ENCODE peak calls at places on chromosomes 6 and 20, in nine cellular contexts. O is ovary; E is CD8-positive, alpha-beta T cell; Z is Caco-2; B is body of pancreas; S is CD4-positive, alpha-beta memory T cell; F is heart left ventricle; D is fibroblast of lung; N is lower lobe of right lung. J is an unnamed sample.

GRCh38 chr6:56370127-56370540 is 122.8 kb upstream of the COL21A1 start:
- DNase-seq in E (no peak), D (peak; percentile 25), Z (peak; percentile 81), N (peak; percentile 51), O (peak; percentile 53), S (no peak), F (peak; percentile 60), B (peak; percentile 76), J (no peak)

GRCh38 chr6:56346958-56347357 is 99.6 kb upstream of the COL21A1 start:
- DNase-seq in S (no peak), O (no peak), Z (no peak), E (no peak), D (no peak), F (no peak), N (no peak), B (no peak), J (no peak)

GRCh38 chr6:84652356-84653026 is 111.9 kb downstream of the TBX18 start:
- DNase-seq in F (no peak), D (peak; percentile 83), Z (no peak), S (no peak), E (no peak), O (no peak), N (no peak), B (no peak), J (no peak)

GRCh38 chr6:29591677-29592076 is 6.8 kb downstream of the OR2H2 start:
- DNase-seq in D (no peak), E (no peak), Z (no peak), F (no peak), B (no peak), S (no peak), N (no peak), O (no peak), J (no peak)

GRCh38 chr6:91965872-91966271 is 1379.0 kb upstream of the MAP3K7 start:
- DNase-seq in S (no peak), D (no peak), N (no peak), E (no peak), F (no peak), B (no peak), O (no peak), Z (no peak), J (no peak)

GRCh38 chr6:149763866-149764265 is 14.3 kb downstream of the PCMT1 start:
- DNase-seq in D (no peak), S (no peak), Z (no peak), B (no peak), O (no peak), F (no peak), E (no peak), N (no peak), J (no peak)

GRCh38 chr6:43814111-43814510 is 44.1 kb downstream of the VEGFA start:
- DNase-seq in E (no peak), O (no peak), S (no peak), D (no peak), Z (no peak), F (no peak), N (no peak), B (no peak), J (no peak)

GRCh38 chr6:4931530-4932505 is 72.0 kb downstream of the RPP40 start:
- DNase-seq in O (no peak), N (no peak), S (no peak), F (no peak), B (no peak), D (no peak), E (no peak), Z (peak; percentile 56), J (no peak)

GRCh38 chr6:67131827-67132226 is 1424.8 kb upstream of the EYS start:
- DNase-seq in F (peak; percentile 23), N (no peak), E (no peak), O (no peak), Z (no peak), D (peak; percentile 76), S (no peak), B (no peak), J (no peak)

GRCh38 chr6:168527451-168528210 is 86.6 kb downstream of the SMOC2 start:
- DNase-seq in E (no peak), Z (no peak), F (no peak), D (peak; percentile 35), S (no peak), N (no peak), O (no peak), B (no peak), J (no peak)

GRCh38 chr6:136365781-136366354 is 76.2 kb upstream of the BCLAF1 start:
- DNase-seq in N (peak; percentile 76), Z (no peak), S (no peak), D (no peak), B (no peak), O (no peak), E (no peak), F (peak; percentile 62), J (no peak)

GRCh38 chr20:21225215-21225947 is 77.8 kb upstream of the XRN2 start:
- DNase-seq in N (no peak), O (no peak), B (no peak), E (no peak), Z (no peak), D (peak; percentile 28), S (no peak), F (no peak), J (no peak)

GRCh38 chr6:87543836-87544735 is 45.7 kb downstream of the RARS2 start:
- DNase-seq in Z (no peak), N (no peak), S (no peak), E (no peak), B (no peak), O (no peak), F (no peak), D (no peak), J (no peak)

GRCh38 chr6:87540541-87540940 is 49.2 kb downstream of the RARS2 start:
- DNase-seq in S (no peak), D (peak; percentile 6), N (no peak), B (no peak), Z (no peak), F (no peak), O (no peak), E (no peak), J (no peak)

GRCh38 chr6:87539554-87539953 is 50.2 kb downstream of the RARS2 start:
- DNase-seq in F (no peak), Z (no peak), E (no peak), S (no peak), B (no peak), D (no peak), O (no peak), N (no peak), J (no peak)

GRCh38 chr6:87541041-87541440 is 48.7 kb downstream of the RARS2 start:
- DNase-seq in B (no peak), E (no peak), S (no peak), D (no peak), Z (no peak), N (no peak), F (no peak), O (no peak), J (no peak)

DNA sequence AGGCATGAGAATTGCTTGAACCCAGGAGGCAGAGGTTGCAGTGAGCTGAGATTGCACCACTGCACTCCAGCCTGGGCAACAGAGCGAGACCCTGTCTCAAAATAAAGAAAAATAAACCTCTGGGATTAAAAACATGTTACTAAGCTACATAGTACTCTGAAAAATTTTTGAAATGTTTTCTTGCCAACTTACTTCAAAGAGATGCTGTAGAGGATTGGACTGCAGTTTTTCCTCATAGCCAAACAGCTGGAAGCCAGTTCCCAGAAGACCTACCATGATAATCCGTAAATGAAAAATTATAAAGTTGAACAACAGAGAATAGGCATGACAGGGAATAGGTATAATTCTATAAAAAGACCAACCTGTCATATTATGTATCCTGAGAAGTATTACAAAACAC is 48.1 kb downstream of the RARS2 start:
- DNase-seq in N (no peak), B (no peak), F (no peak), E (no peak), O (no peak), D (no peak), S (no peak), Z (no peak), J (no peak)
- H3K4me1 ChIP-seq in N (peaks cover 5% of the 10 kb centered on the region), B (no peaks in the 10 kb centered on the region), F (no peaks in the 10 kb centered on the region), E (no peaks in the 10 kb centered on the region), O (no peaks in the 10 kb centered on the region), D (no peaks in the 10 kb centered on the region), S (no peaks in the 10 kb centered on the region), Z (no peaks in the 10 kb centered on the region), J (no peaks in the 10 kb centered on the region)

DNA sequence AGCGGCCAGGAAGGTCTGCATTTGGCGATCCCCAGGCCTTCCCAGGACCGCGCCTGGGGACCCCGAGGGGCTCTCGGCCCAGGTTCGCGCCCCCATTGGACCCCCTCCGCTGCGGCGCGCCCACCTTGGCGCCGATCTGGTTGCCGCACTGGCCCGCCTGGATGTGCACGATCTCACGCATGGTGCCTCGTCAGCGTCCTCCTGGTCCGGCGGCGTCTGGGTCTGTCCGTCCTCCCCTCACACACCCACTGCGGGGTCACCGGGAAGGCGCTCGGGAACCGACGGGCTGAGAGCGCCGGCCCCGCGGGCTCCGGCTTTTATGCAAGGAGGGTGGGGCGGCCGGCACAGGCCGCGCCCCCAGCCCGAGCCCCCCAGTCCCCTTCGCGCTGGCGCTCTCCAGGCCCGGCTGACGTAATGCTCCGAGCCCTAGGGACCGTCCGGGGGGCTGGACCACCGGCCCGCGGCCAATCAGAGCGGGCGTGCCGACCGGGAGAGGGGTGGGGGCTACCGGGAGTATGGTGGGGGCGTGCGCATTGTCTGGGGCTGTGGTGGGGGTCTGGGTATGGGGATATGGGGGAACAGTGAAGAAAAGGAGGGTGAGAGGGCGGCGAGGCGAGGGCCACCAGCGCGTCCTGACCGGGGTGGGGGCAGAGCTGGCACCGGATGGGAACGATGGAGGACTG is at the start of gene TUBB2B:
- DNase-seq in N (no peak), B (no peak), F (no peak), E (no peak), Z (peak; percentile 82), O (no peak), D (no peak), S (no peak), J (no peak)
- H3K4me1 ChIP-seq in N (peaks cover 58% of the 10 kb centered on the region), B (peaks cover 52% of the 10 kb centered on the region), F (peaks cover 33% of the 10 kb centered on the region), E (peaks cover 57% of the 10 kb centered on the region), Z (peaks cover 14% of the 10 kb centered on the region), O (peaks cover 13% of the 10 kb centered on the region), D (peaks cover 8% of the 10 kb centered on the region), S (peaks cover 57% of the 10 kb centered on the region), J (peaks cover 54% of the 10 kb centered on the region)

DNA sequence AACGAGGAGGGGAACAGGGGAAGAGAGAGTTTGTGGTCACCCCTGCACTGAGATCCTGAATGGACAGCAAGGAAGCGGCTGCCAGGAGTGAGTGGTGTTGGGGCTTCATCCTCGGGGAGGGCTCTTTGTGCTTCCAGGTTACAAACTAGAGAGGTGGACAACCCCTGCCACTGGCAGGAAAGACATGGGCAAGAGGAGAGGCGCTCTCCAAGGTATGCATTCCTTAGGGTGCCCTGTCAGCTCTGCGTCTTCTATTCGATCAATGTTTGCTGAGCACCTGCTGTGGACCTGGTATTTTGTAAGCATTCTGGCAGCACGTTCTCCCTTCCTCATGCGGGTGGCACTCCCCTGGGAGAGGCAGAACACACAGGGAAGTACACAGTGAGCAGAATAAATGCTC is 93.6 kb downstream of the CDH4 start:
- DNase-seq in F (no peak), D (no peak), O (no peak), E (no peak), S (no peak), N (no peak), B (no peak), Z (no peak), J (no peak)
- H3K4me1 ChIP-seq in F (no peaks in the 10 kb centered on the region), D (no peaks in the 10 kb centered on the region), O (no peaks in the 10 kb centered on the region), E (no peaks in the 10 kb centered on the region), S (no peaks in the 10 kb centered on the region), N (no peaks in the 10 kb centered on the region), B (no peaks in the 10 kb centered on the region), Z (no peaks in the 10 kb centered on the region), J (no peaks in the 10 kb centered on the region)

DNA sequence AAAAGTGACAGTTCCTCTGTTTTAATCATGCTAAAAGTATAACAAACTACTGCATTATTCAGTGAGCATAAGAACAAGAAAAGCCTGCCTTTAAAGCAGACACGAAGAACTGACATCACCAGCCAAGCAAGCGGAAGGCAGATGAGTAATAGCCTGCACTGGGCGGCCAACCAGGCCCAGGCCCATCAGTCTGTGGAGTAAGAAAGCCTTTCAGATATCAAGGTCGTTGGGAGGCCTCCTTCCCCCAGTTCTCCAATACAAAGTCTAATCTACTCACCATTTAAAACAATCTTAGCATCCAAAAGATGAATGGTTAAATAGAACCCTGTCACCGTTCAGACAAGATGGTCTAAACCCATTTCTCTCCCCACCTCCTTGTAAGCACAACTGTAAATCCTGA is 68.2 kb downstream of the ZHX3 start:
- DNase-seq in O (peak; percentile 86), Z (no peak), B (peak; percentile 30), N (no peak), D (peak; percentile 88), S (no peak), E (no peak), F (peak; percentile 82), J (no peak)
- H3K4me1 ChIP-seq in O (peaks cover 30% of the 10 kb centered on the region), Z (no peaks in the 10 kb centered on the region), B (peaks cover 30% of the 10 kb centered on the region), N (peaks cover 60% of the 10 kb centered on the region), D (peaks cover 21% of the 10 kb centered on the region), S (no peaks in the 10 kb centered on the region), E (no peaks in the 10 kb centered on the region), F (peaks cover 42% of the 10 kb centered on the region), J (no peaks in the 10 kb centered on the region)